ENCODE peak calls at places on chromosomes 6 and 20, in five cellular contexts. One of them, this sample, is unnamed.

GRCh38 chr6:4936681-4937041 is 67.2 kb downstream of the RPP40 start:
- DNase-seq in HCT116: no peak
- DNase-seq in mucosa of gallbladder: no peak
- DNase-seq in cardiac muscle cell: peak; percentile 47
- DNase-seq in fibroblast of lung: peak; percentile 68
- DNase-seq in this sample: peak; percentile 49

GRCh38 chr6:45969026-45969425 is 46.6 kb downstream of the CLIC5 start:
- DNase-seq in HCT116: no peak
- DNase-seq in mucosa of gallbladder: no peak
- DNase-seq in cardiac muscle cell: no peak
- DNase-seq in fibroblast of lung: no peak
- DNase-seq in this sample: no peak

GRCh38 chr6:26025047-26025893 is 62.0 kb upstream of the HFE start:
- DNase-seq in HCT116: no peak
- DNase-seq in mucosa of gallbladder: peak; percentile 49
- DNase-seq in cardiac muscle cell: peak; percentile 34
- DNase-seq in fibroblast of lung: peak; percentile 91
- DNase-seq in this sample: no peak

GRCh38 chr6:43339168-43339567 is 30.3 kb downstream of the ZNF318 start:
- DNase-seq in HCT116: no peak
- DNase-seq in mucosa of gallbladder: no peak
- DNase-seq in cardiac muscle cell: no peak
- DNase-seq in fibroblast of lung: no peak
- DNase-seq in this sample: no peak

GRCh38 chr20:7741866-7742265 is 198.4 kb downstream of the HAO1 start:
- DNase-seq in HCT116: no peak
- DNase-seq in mucosa of gallbladder: no peak
- DNase-seq in cardiac muscle cell: no peak
- DNase-seq in fibroblast of lung: peak; percentile 56
- DNase-seq in this sample: no peak

GRCh38 chr6:23705691-23706090 is 420.3 kb upstream of the NRSN1 start:
- DNase-seq in HCT116: no peak
- DNase-seq in mucosa of gallbladder: no peak
- DNase-seq in cardiac muscle cell: no peak
- DNase-seq in fibroblast of lung: no peak
- DNase-seq in this sample: peak; percentile 15

GRCh38 chr20:1390552-1391403 is 2.1 kb downstream of the FKBP1A start:
- DNase-seq in HCT116: no peak
- DNase-seq in mucosa of gallbladder: no peak
- DNase-seq in cardiac muscle cell: no peak
- DNase-seq in fibroblast of lung: no peak
- DNase-seq in this sample: no peak

GRCh38 chr6:80622641-80623040 is 516.2 kb downstream of the BCKDHB start:
- DNase-seq in HCT116: no peak
- DNase-seq in mucosa of gallbladder: peak; percentile 85
- DNase-seq in cardiac muscle cell: no peak
- DNase-seq in fibroblast of lung: no peak
- DNase-seq in this sample: no peak

GRCh38 chr6:55866110-55866509 is 9.3 kb downstream of the BMP5 start:
- DNase-seq in HCT116: no peak
- DNase-seq in mucosa of gallbladder: no peak
- DNase-seq in cardiac muscle cell: no peak
- DNase-seq in fibroblast of lung: peak; percentile 10
- DNase-seq in this sample: no peak

GRCh38 chr20:40689100-40689942 is at the start of gene MAFB:
- DNase-seq in HCT116: no peak
- DNase-seq in mucosa of gallbladder: peak; percentile 94
- DNase-seq in cardiac muscle cell: peak; percentile 95
- DNase-seq in fibroblast of lung: peak; percentile 86
- DNase-seq in this sample: peak; percentile 96

GRCh38 chr6:148578837-148579236 is 168.0 kb upstream of the UST start:
- DNase-seq in HCT116: no peak
- DNase-seq in mucosa of gallbladder: no peak
- DNase-seq in cardiac muscle cell: no peak
- DNase-seq in fibroblast of lung: no peak
- DNase-seq in this sample: no peak

GRCh38 chr6:24227556-24227955 is 101.5 kb downstream of the NRSN1 start:
- DNase-seq in HCT116: no peak
- DNase-seq in mucosa of gallbladder: no peak
- DNase-seq in cardiac muscle cell: no peak
- DNase-seq in fibroblast of lung: no peak
- DNase-seq in this sample: peak; percentile 7

GRCh38 chr6:894274-894673 is 201.3 kb upstream of the EXOC2 start:
- DNase-seq in HCT116: no peak
- DNase-seq in mucosa of gallbladder: no peak
- DNase-seq in cardiac muscle cell: no peak
- DNase-seq in fibroblast of lung: no peak
- DNase-seq in this sample: no peak

GRCh38 chr6:37096025-37096424 is 73.9 kb upstream of the PIM1 start:
- DNase-seq in HCT116: no peak
- DNase-seq in mucosa of gallbladder: peak; percentile 17
- DNase-seq in cardiac muscle cell: no peak
- DNase-seq in fibroblast of lung: no peak
- DNase-seq in this sample: no peak

GRCh38 chr6:87558446-87558845 is 31.3 kb downstream of the RARS2 start:
- DNase-seq in HCT116: no peak
- DNase-seq in mucosa of gallbladder: no peak
- DNase-seq in cardiac muscle cell: no peak
- DNase-seq in fibroblast of lung: peak; percentile 9
- DNase-seq in this sample: no peak

GRCh38 chr6:168244961-168245551 is 74.5 kb downstream of the DACT2 start:
- DNase-seq in HCT116: no peak
- DNase-seq in mucosa of gallbladder: no peak
- DNase-seq in cardiac muscle cell: no peak
- DNase-seq in fibroblast of lung: no peak
- DNase-seq in this sample: no peak

GRCh38 chr20:8720089-8720488 is 348.8 kb upstream of the PLCB4 start:
- DNase-seq in HCT116: no peak
- DNase-seq in mucosa of gallbladder: no peak
- DNase-seq in cardiac muscle cell: no peak
- DNase-seq in fibroblast of lung: no peak
- DNase-seq in this sample: no peak

GRCh38 chr6:158040804-158041347 is 59.2 kb downstream of the SYNJ2 start:
- DNase-seq in HCT116: no peak
- DNase-seq in mucosa of gallbladder: no peak
- DNase-seq in cardiac muscle cell: no peak
- DNase-seq in fibroblast of lung: peak; percentile 84
- DNase-seq in this sample: no peak

GRCh38 chr6:1966713-1967112 is 278.7 kb downstream of the GMDS start:
- DNase-seq in HCT116: no peak
- DNase-seq in mucosa of gallbladder: no peak
- DNase-seq in cardiac muscle cell: no peak
- DNase-seq in fibroblast of lung: no peak
- DNase-seq in this sample: no peak

GRCh38 chr20:63226020-63226943 is 9.4 kb upstream of the BIRC7 start:
- DNase-seq in HCT116: no peak
- DNase-seq in mucosa of gallbladder: no peak
- DNase-seq in cardiac muscle cell: no peak
- DNase-seq in fibroblast of lung: peak; percentile 43
- DNase-seq in this sample: no peak

GRCh38 chr6:67615796-67616195 is 1019.3 kb upstream of the ADGRB3 start:
- DNase-seq in HCT116: no peak
- DNase-seq in mucosa of gallbladder: no peak
- DNase-seq in cardiac muscle cell: no peak
- DNase-seq in fibroblast of lung: peak; percentile 75
- DNase-seq in this sample: no peak

GRCh38 chr6:166058064-166058739 is 109.4 kb downstream of the TBXT start:
- DNase-seq in HCT116: no peak
- DNase-seq in mucosa of gallbladder: peak; percentile 28
- DNase-seq in cardiac muscle cell: peak; percentile 35
- DNase-seq in fibroblast of lung: peak; percentile 78
- DNase-seq in this sample: no peak

GRCh38 chr6:142155895-142156757 is 9.1 kb downstream of the VTA1 start:
- DNase-seq in HCT116: peak; percentile 2
- DNase-seq in mucosa of gallbladder: no peak
- DNase-seq in cardiac muscle cell: peak; percentile 46
- DNase-seq in fibroblast of lung: peak; percentile 8
- DNase-seq in this sample: peak; percentile 13

GRCh38 chr6:6694825-6695710 is 106.5 kb downstream of the LY86 start:
- DNase-seq in HCT116: no peak
- DNase-seq in mucosa of gallbladder: no peak
- DNase-seq in cardiac muscle cell: peak; percentile 24
- DNase-seq in fibroblast of lung: no peak
- DNase-seq in this sample: no peak

GRCh38 chr6:30556006-30556713 is at the start of gene GNL1:
- DNase-seq in HCT116: peak; percentile 95
- DNase-seq in mucosa of gallbladder: peak; percentile 96
- DNase-seq in cardiac muscle cell: peak; percentile 94
- DNase-seq in fibroblast of lung: peak; percentile 91
- DNase-seq in this sample: peak; percentile 93

GRCh38 chr20:58829531-58829941 is 21.2 kb downstream of the GNAS-AS1 start:
- DNase-seq in HCT116: no peak
- DNase-seq in mucosa of gallbladder: peak; percentile 31
- DNase-seq in cardiac muscle cell: no peak
- DNase-seq in fibroblast of lung: peak; percentile 65
- DNase-seq in this sample: no peak